ENCODE peak calls at places on chromosomes 3 and 15, in seven cellular contexts. F is NCI-H774; K is brain microvascular endothelial cell; Z is stimulated activated effector memory CD8-positive, alpha-beta T cell treated with anti-CD3 and anti-CD28 coated beads, Interleukin-12 subunit alpha, Interleukin-12 subunit beta, amount 100 ng/mL, for 72 hours; R is Karpas-422; U is ACHN; L is substantia nigra. J is an unnamed sample.

GRCh38 chr15:49064281-49064653 is 18.0 kb upstream of the SECISBP2L start:
- DNase-seq in F (no peak), K (no peak), Z (no peak), R (peak; percentile 22), U (no peak), L (no peak), J (no peak)

GRCh38 chr3:97930018-97930417 is 42.2 kb downstream of the RIOX2 start:
- DNase-seq in F (no peak), K (no peak), Z (no peak), R (no peak), U (no peak), L (no peak), J (no peak)

GRCh38 chr3:194711913-194712312 is 26.2 kb downstream of the FAM43A start:
- DNase-seq in F (no peak), K (peak; percentile 99), Z (no peak), R (no peak), U (peak; percentile 92), L (no peak), J (no peak)

GRCh38 chr15:83698294-83698693 is 44.4 kb downstream of the ADAMTSL3 start:
- DNase-seq in F (no peak), K (peak; percentile 72), Z (no peak), R (no peak), U (peak; percentile 53), L (no peak), J (no peak)

GRCh38 chr3:51675201-51675611 is 4.2 kb downstream of the TEX264 start:
- DNase-seq in F (no peak), K (no peak), Z (no peak), R (no peak), U (peak; percentile 43), L (no peak), J (no peak)

GRCh38 chr3:65080432-65080831 is 392.6 kb upstream of the ADAMTS9 start:
- DNase-seq in F (no peak), K (no peak), Z (no peak), R (no peak), U (peak; percentile 9), L (no peak), J (no peak)

GRCh38 chr15:34241376-34242350 is 16.8 kb downstream of the EMC4 start:
- DNase-seq in F (no peak), K (peak; percentile 49), Z (no peak), R (peak; percentile 76), U (peak; percentile 53), L (no peak), J (no peak)

GRCh38 chr3:74607803-74608202 is 6.7 kb downstream of the CNTN3 start:
- DNase-seq in F (no peak), K (no peak), Z (no peak), R (no peak), U (no peak), L (no peak), J (no peak)

GRCh38 chr3:40464339-40465110 is 7.4 kb downstream of the RPL14 start:
- DNase-seq in F (no peak), K (no peak), Z (no peak), R (peak; percentile 53), U (no peak), L (no peak), J (no peak)

GRCh38 chr3:44104668-44105321 is 136.9 kb upstream of the TOPAZ1 start:
- DNase-seq in F (no peak), K (peak; percentile 63), Z (peak; percentile 57), R (no peak), U (peak; percentile 55), L (no peak), J (no peak)

GRCh38 chr3:48088056-48088748 is 72.0 kb upstream of the MAP4 start:
- DNase-seq in F (no peak), K (peak; percentile 8), Z (no peak), R (peak; percentile 66), U (peak; percentile 18), L (no peak), J (peak; percentile 77)

GRCh38 chr3:125381743-125382142 is 6.6 kb upstream of the ZNF148 start:
- DNase-seq in F (no peak), K (no peak), Z (peak; percentile 53), R (no peak), U (peak; percentile 56), L (no peak), J (no peak)

GRCh38 chr3:77380141-77380540 is 340.2 kb downstream of the ROBO2 start:
- DNase-seq in F (no peak), K (no peak), Z (no peak), R (no peak), U (no peak), L (no peak), J (no peak)

GRCh38 chr3:38585791-38586420 is 63.6 kb downstream of the SCN5A start:
- DNase-seq in F (no peak), K (no peak), Z (no peak), R (no peak), U (no peak), L (no peak), J (peak; percentile 57)

GRCh38 chr3:145058483-145058882 is 1086.9 kb downstream of the DIPK2A start:
- DNase-seq in F (no peak), K (no peak), Z (no peak), R (no peak), U (no peak), L (no peak), J (no peak)

GRCh38 chr3:144590854-144591253 is 619.2 kb downstream of the DIPK2A start:
- DNase-seq in F (no peak), K (peak; percentile 53), Z (no peak), R (no peak), U (no peak), L (no peak), J (no peak)

GRCh38 chr3:113211370-113212154 is at the start of gene BOC:
- DNase-seq in F (no peak), K (no peak), Z (no peak), R (no peak), U (peak; percentile 17), L (no peak), J (no peak)

GRCh38 chr3:36494461-36495109 is 114.3 kb downstream of the STAC start:
- DNase-seq in F (no peak), K (peak; percentile 54), Z (no peak), R (no peak), U (no peak), L (no peak), J (no peak)

GRCh38 chr15:38072507-38073277 is 138.3 kb downstream of the TMCO5A start:
- DNase-seq in F (peak; percentile 41), K (peak; percentile 66), Z (peak; percentile 58), R (peak; percentile 91), U (peak; percentile 64), L (peak; percentile 91), J (peak; percentile 79)

GRCh38 chr3:122560680-122561079 is 3.4 kb downstream of the PARP9 start:
- DNase-seq in F (peak; percentile 25), K (peak; percentile 68), Z (peak; percentile 76), R (peak; percentile 91), U (peak; percentile 62), L (no peak), J (no peak)

GRCh38 chr3:67401911-67402310 is 252.5 kb downstream of the SUCLG2 start:
- DNase-seq in F (no peak), K (no peak), Z (no peak), R (no peak), U (no peak), L (no peak), J (no peak)

GRCh38 chr15:99486371-99487336 is 79.1 kb upstream of the MEF2A start:
- DNase-seq in F (peak; percentile 10), K (no peak), Z (no peak), R (peak; percentile 44), U (peak; percentile 67), L (peak; percentile 46), J (peak; percentile 86)

GRCh38 chr3:33392703-33393125 is 47.5 kb downstream of the UBP1 start:
- DNase-seq in F (no peak), K (peak; percentile 91), Z (no peak), R (no peak), U (peak; percentile 42), L (no peak), J (no peak)

GRCh38 chr3:93991286-93992030 is 11.5 kb downstream of the ARL13B start:
- DNase-seq in F (no peak), K (no peak), Z (no peak), R (no peak), U (no peak), L (no peak), J (no peak)

GRCh38 chr3:124582621-124583437 is 147.4 kb upstream of the UMPS start:
- DNase-seq in F (no peak), K (no peak), Z (no peak), R (no peak), U (no peak), L (no peak), J (no peak)

GRCh38 chr3:184796551-184796950 is 15.4 kb upstream of the VPS8 start:
- DNase-seq in F (no peak), K (no peak), Z (no peak), R (no peak), U (no peak), L (no peak), J (no peak)

GRCh38 chr3:61537366-61537765 is 24.0 kb upstream of the PTPRG start:
- DNase-seq in F (no peak), K (no peak), Z (no peak), R (no peak), U (no peak), L (no peak), J (no peak)

GRCh38 chr3:129051776-129052400 is 8.7 kb upstream of the GP9 start:
- DNase-seq in F (no peak), K (no peak), Z (no peak), R (no peak), U (peak; percentile 37), L (no peak), J (peak; percentile 76)

GRCh38 chr3:193560870-193561269 is 6.2 kb upstream of the ATP13A4 start:
- DNase-seq in F (peak; percentile 43), K (no peak), Z (no peak), R (no peak), U (no peak), L (peak; percentile 4), J (no peak)

GRCh38 chr15:39920510-39921273 is 626 bp upstream of the GPR176 start:
- DNase-seq in F (peak; percentile 77), K (peak; percentile 67), Z (peak; percentile 86), R (peak; percentile 72), U (peak; percentile 92), L (peak; percentile 61), J (peak; percentile 81)

GRCh38 chr3:71564361-71564760 is 19.2 kb downstream of the FOXP1 start:
- DNase-seq in F (no peak), K (no peak), Z (no peak), R (peak; percentile 89), U (peak; percentile 16), L (no peak), J (no peak)

GRCh38 chr3:42179110-42179725 is 86.8 kb downstream of the CCK start:
- DNase-seq in F (no peak), K (peak; percentile 92), Z (no peak), R (no peak), U (peak; percentile 91), L (no peak), J (no peak)

GRCh38 chr3:185732782-185733181 is 92.1 kb downstream of the IGF2BP2 start:
- DNase-seq in F (no peak), K (peak; percentile 97), Z (no peak), R (no peak), U (no peak), L (no peak), J (no peak)

GRCh38 chr3:116444819-116445290 is 432 bp downstream of the LSAMP start:
- DNase-seq in F (no peak), K (no peak), Z (no peak), R (no peak), U (peak; percentile 8), L (peak; percentile 11), J (no peak)

GRCh38 chr3:180070925-180071324 is 34.2 kb upstream of the PEX5L start:
- DNase-seq in F (no peak), K (no peak), Z (no peak), R (peak; percentile 52), U (no peak), L (no peak), J (no peak)

GRCh38 chr15:72554471-72555425 is 80.6 kb downstream of the ARIH1 start:
- DNase-seq in F (no peak), K (peak; percentile 94), Z (peak; percentile 60), R (no peak), U (no peak), L (no peak), J (no peak)

GRCh38 chr3:30933478-30934207 is 39.2 kb upstream of the GADL1 start:
- DNase-seq in F (peak; percentile 43), K (no peak), Z (no peak), R (no peak), U (no peak), L (no peak), J (no peak)

GRCh38 chr15:81235781-81236507 is 39.3 kb downstream of the IL16 start:
- DNase-seq in F (no peak), K (peak; percentile 94), Z (no peak), R (no peak), U (peak; percentile 53), L (no peak), J (no peak)